ENCODE peak calls at places on chromosomes 4 and X, in nine cellular contexts. One of them, this sample, is unnamed.

GRCh38 chr4:26466871-26467270 is 23.4 kb downstream of the CCKAR start:
- DNase-seq in vagina: peak; percentile 18
- DNase-seq in tibial nerve: no peak
- DNase-seq in OCI-LY7: no peak
- DNase-seq in mammary epithelial cell: no peak
- DNase-seq in cardiac muscle cell: no peak
- DNase-seq in esophagus squamous epithelium: no peak
- DNase-seq in ovary: no peak
- DNase-seq in adrenal gland: no peak
- DNase-seq in this sample: no peak

GRCh38 chr4:113637823-113638691 is 123.5 kb downstream of the CAMK2D start:
- DNase-seq in esophagus squamous epithelium: no peak
- DNase-seq in vagina: no peak
- DNase-seq in mammary epithelial cell: no peak
- DNase-seq in OCI-LY7: peak; percentile 81
- DNase-seq in adrenal gland: no peak
- DNase-seq in tibial nerve: no peak
- DNase-seq in ovary: no peak
- DNase-seq in cardiac muscle cell: no peak
- DNase-seq in this sample: no peak

GRCh38 chr4:38085394-38086150 is 125.4 kb downstream of the PTTG2 start:
- DNase-seq in tibial nerve: no peak
- DNase-seq in esophagus squamous epithelium: no peak
- DNase-seq in vagina: no peak
- DNase-seq in cardiac muscle cell: no peak
- DNase-seq in ovary: no peak
- DNase-seq in mammary epithelial cell: no peak
- DNase-seq in OCI-LY7: no peak
- DNase-seq in adrenal gland: no peak
- DNase-seq in this sample: no peak

GRCh38 chrX:110267874-110268273 is 50.0 kb downstream of the AMMECR1 start:
- DNase-seq in tibial nerve: no peak
- DNase-seq in ovary: no peak
- DNase-seq in mammary epithelial cell: no peak
- DNase-seq in esophagus squamous epithelium: no peak
- DNase-seq in adrenal gland: no peak
- DNase-seq in cardiac muscle cell: no peak
- DNase-seq in vagina: no peak
- DNase-seq in OCI-LY7: no peak
- DNase-seq in this sample: peak; percentile 42

GRCh38 chr4:83947811-83948210 is 411.9 kb downstream of the GPAT3 start:
- DNase-seq in OCI-LY7: no peak
- DNase-seq in ovary: no peak
- DNase-seq in tibial nerve: no peak
- DNase-seq in mammary epithelial cell: no peak
- DNase-seq in adrenal gland: no peak
- DNase-seq in cardiac muscle cell: no peak
- DNase-seq in esophagus squamous epithelium: no peak
- DNase-seq in vagina: no peak
- DNase-seq in this sample: no peak

GRCh38 chr4:18194278-18194677 is 172.7 kb upstream of the LCORL start:
- DNase-seq in ovary: no peak
- DNase-seq in adrenal gland: no peak
- DNase-seq in esophagus squamous epithelium: no peak
- DNase-seq in vagina: no peak
- DNase-seq in cardiac muscle cell: no peak
- DNase-seq in tibial nerve: no peak
- DNase-seq in mammary epithelial cell: no peak
- DNase-seq in OCI-LY7: no peak
- DNase-seq in this sample: no peak

GRCh38 chr4:81690871-81691270 is 219.2 kb upstream of the RASGEF1B start:
- DNase-seq in cardiac muscle cell: no peak
- DNase-seq in mammary epithelial cell: no peak
- DNase-seq in OCI-LY7: peak; percentile 62
- DNase-seq in ovary: no peak
- DNase-seq in adrenal gland: no peak
- DNase-seq in tibial nerve: no peak
- DNase-seq in vagina: no peak
- DNase-seq in esophagus squamous epithelium: no peak
- DNase-seq in this sample: no peak

GRCh38 chr4:153517159-153517558 is 51.0 kb downstream of the TMEM131L start:
- DNase-seq in tibial nerve: no peak
- DNase-seq in esophagus squamous epithelium: no peak
- DNase-seq in mammary epithelial cell: peak; percentile 49
- DNase-seq in vagina: no peak
- DNase-seq in adrenal gland: no peak
- DNase-seq in cardiac muscle cell: no peak
- DNase-seq in OCI-LY7: no peak
- DNase-seq in ovary: no peak
- DNase-seq in this sample: no peak

GRCh38 chrX:123173833-123174232 is 10.2 kb upstream of the GRIA3 start:
- DNase-seq in OCI-LY7: peak; percentile 10
- DNase-seq in vagina: no peak
- DNase-seq in adrenal gland: no peak
- DNase-seq in ovary: no peak
- DNase-seq in cardiac muscle cell: no peak
- DNase-seq in esophagus squamous epithelium: no peak
- DNase-seq in tibial nerve: no peak
- DNase-seq in mammary epithelial cell: no peak
- DNase-seq in this sample: no peak

GRCh38 chr4:13312264-13312663 is 171.9 kb downstream of the RAB28 start:
- DNase-seq in cardiac muscle cell: no peak
- DNase-seq in adrenal gland: no peak
- DNase-seq in vagina: no peak
- DNase-seq in esophagus squamous epithelium: no peak
- DNase-seq in ovary: no peak
- DNase-seq in mammary epithelial cell: no peak
- DNase-seq in OCI-LY7: no peak
- DNase-seq in tibial nerve: no peak
- DNase-seq in this sample: no peak

GRCh38 chr4:52290468-52290867 is 239.4 kb downstream of the SPATA18 start:
- DNase-seq in vagina: no peak
- DNase-seq in esophagus squamous epithelium: no peak
- DNase-seq in mammary epithelial cell: no peak
- DNase-seq in OCI-LY7: no peak
- DNase-seq in tibial nerve: no peak
- DNase-seq in cardiac muscle cell: no peak
- DNase-seq in adrenal gland: no peak
- DNase-seq in ovary: no peak
- DNase-seq in this sample: no peak

GRCh38 chr4:149029056-149029651 is 586.9 kb upstream of the NR3C2 start:
- DNase-seq in cardiac muscle cell: no peak
- DNase-seq in vagina: no peak
- DNase-seq in adrenal gland: no peak
- DNase-seq in esophagus squamous epithelium: no peak
- DNase-seq in mammary epithelial cell: no peak
- DNase-seq in ovary: no peak
- DNase-seq in tibial nerve: no peak
- DNase-seq in OCI-LY7: peak; percentile 19
- DNase-seq in this sample: peak; percentile 70

GRCh38 chr4:145935253-145936141 is 3.1 kb downstream of the ZNF827 start:
- DNase-seq in OCI-LY7: peak; percentile 79
- DNase-seq in adrenal gland: peak; percentile 78
- DNase-seq in esophagus squamous epithelium: no peak
- DNase-seq in ovary: peak; percentile 84
- DNase-seq in tibial nerve: no peak
- DNase-seq in vagina: no peak
- DNase-seq in cardiac muscle cell: peak; percentile 75
- DNase-seq in mammary epithelial cell: no peak
- DNase-seq in this sample: peak; percentile 47

GRCh38 chr4:139234258-139234657 is 45.8 kb downstream of the MGARP start:
- DNase-seq in OCI-LY7: no peak
- DNase-seq in cardiac muscle cell: no peak
- DNase-seq in mammary epithelial cell: no peak
- DNase-seq in vagina: no peak
- DNase-seq in tibial nerve: no peak
- DNase-seq in esophagus squamous epithelium: no peak
- DNase-seq in ovary: no peak
- DNase-seq in adrenal gland: no peak
- DNase-seq in this sample: no peak

GRCh38 chr4:143538979-143539669 is 25.6 kb downstream of the SMARCA5 start:
- DNase-seq in OCI-LY7: no peak
- DNase-seq in esophagus squamous epithelium: no peak
- DNase-seq in mammary epithelial cell: no peak
- DNase-seq in vagina: no peak
- DNase-seq in cardiac muscle cell: no peak
- DNase-seq in adrenal gland: no peak
- DNase-seq in tibial nerve: no peak
- DNase-seq in ovary: no peak
- DNase-seq in this sample: no peak

DNA sequence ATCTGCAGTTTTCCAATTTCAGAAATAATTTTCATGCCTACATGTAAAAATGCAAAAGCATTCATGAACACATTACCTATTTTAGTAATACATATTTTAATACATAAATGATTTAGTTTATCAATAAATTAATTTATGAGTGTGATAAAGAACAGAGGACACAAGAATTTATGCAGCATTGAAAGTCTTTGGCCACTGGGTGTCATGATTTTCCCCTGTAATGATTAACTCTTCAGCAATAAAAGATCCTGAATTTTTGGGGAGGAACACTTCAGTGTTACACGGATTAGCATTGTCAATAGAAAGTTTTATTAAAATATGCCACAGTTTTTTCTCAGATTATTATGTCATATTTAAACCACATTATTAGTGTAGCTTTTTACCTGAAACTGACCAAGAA is 8.6 kb upstream of the VCX2 start:
- DNase-seq in esophagus squamous epithelium: no peak
- DNase-seq in ovary: no peak
- DNase-seq in mammary epithelial cell: no peak
- DNase-seq in OCI-LY7: no peak
- DNase-seq in tibial nerve: no peak
- DNase-seq in adrenal gland: no peak
- DNase-seq in vagina: no peak
- DNase-seq in cardiac muscle cell: no peak
- DNase-seq in this sample: no peak
- TF ChIP-seq CTCF in esophagus squamous epithelium: peak; percentile 44
- TF ChIP-seq CTCF in ovary: no peak
- TF ChIP-seq CTCF in mammary epithelial cell: no peak
- TF ChIP-seq CTCF in OCI-LY7: no peak
- TF ChIP-seq CTCF in tibial nerve: no peak
- TF ChIP-seq CTCF in adrenal gland: peak; percentile 28
- TF ChIP-seq CTCF in vagina: no peak
- TF ChIP-seq CTCF in cardiac muscle cell: peak; percentile 12
- TF ChIP-seq CTCF in this sample: no peak

GRCh38 chrX:45760187-45760742 is 559.6 kb upstream of the DIPK2B start:
- DNase-seq in OCI-LY7: no peak
- DNase-seq in cardiac muscle cell: no peak
- DNase-seq in mammary epithelial cell: no peak
- DNase-seq in vagina: no peak
- DNase-seq in ovary: no peak
- DNase-seq in adrenal gland: no peak
- DNase-seq in esophagus squamous epithelium: no peak
- DNase-seq in tibial nerve: no peak
- DNase-seq in this sample: no peak
- H3K36me3 ChIP-seq in OCI-LY7: no peaks in the 10 kb centered on the region
- H3K36me3 ChIP-seq in cardiac muscle cell: no peaks in the 10 kb centered on the region
- H3K36me3 ChIP-seq in mammary epithelial cell: peaks cover 31% of the 10 kb centered on the region
- H3K36me3 ChIP-seq in vagina: no peaks in the 10 kb centered on the region
- H3K36me3 ChIP-seq in ovary: no peaks in the 10 kb centered on the region
- H3K36me3 ChIP-seq in adrenal gland: no peaks in the 10 kb centered on the region
- H3K36me3 ChIP-seq in esophagus squamous epithelium: no peaks in the 10 kb centered on the region
- H3K36me3 ChIP-seq in tibial nerve: no peaks in the 10 kb centered on the region
- H3K36me3 ChIP-seq in this sample: peaks cover 5% of the 10 kb centered on the region

GRCh38 chrX:39164212-39164611 is 363.0 kb downstream of the MID1IP1 start:
- DNase-seq in adrenal gland: no peak
- DNase-seq in cardiac muscle cell: no peak
- DNase-seq in tibial nerve: no peak
- DNase-seq in esophagus squamous epithelium: no peak
- DNase-seq in ovary: no peak
- DNase-seq in vagina: peak; percentile 62
- DNase-seq in OCI-LY7: no peak
- DNase-seq in mammary epithelial cell: no peak
- DNase-seq in this sample: no peak

GRCh38 chrX:39163585-39163984 is 362.3 kb downstream of the MID1IP1 start:
- DNase-seq in esophagus squamous epithelium: no peak
- DNase-seq in OCI-LY7: no peak
- DNase-seq in tibial nerve: no peak
- DNase-seq in ovary: no peak
- DNase-seq in mammary epithelial cell: no peak
- DNase-seq in adrenal gland: no peak
- DNase-seq in cardiac muscle cell: no peak
- DNase-seq in vagina: peak; percentile 37
- DNase-seq in this sample: no peak

GRCh38 chrX:39161856-39162255 is 360.6 kb downstream of the MID1IP1 start:
- DNase-seq in adrenal gland: no peak
- DNase-seq in cardiac muscle cell: no peak
- DNase-seq in esophagus squamous epithelium: no peak
- DNase-seq in tibial nerve: no peak
- DNase-seq in ovary: no peak
- DNase-seq in OCI-LY7: no peak
- DNase-seq in vagina: no peak
- DNase-seq in mammary epithelial cell: no peak
- DNase-seq in this sample: no peak

GRCh38 chrX:39165185-39165584 is 363.9 kb downstream of the MID1IP1 start:
- DNase-seq in esophagus squamous epithelium: no peak
- DNase-seq in cardiac muscle cell: no peak
- DNase-seq in ovary: no peak
- DNase-seq in vagina: no peak
- DNase-seq in adrenal gland: no peak
- DNase-seq in tibial nerve: no peak
- DNase-seq in OCI-LY7: no peak
- DNase-seq in mammary epithelial cell: no peak
- DNase-seq in this sample: no peak

DNA sequence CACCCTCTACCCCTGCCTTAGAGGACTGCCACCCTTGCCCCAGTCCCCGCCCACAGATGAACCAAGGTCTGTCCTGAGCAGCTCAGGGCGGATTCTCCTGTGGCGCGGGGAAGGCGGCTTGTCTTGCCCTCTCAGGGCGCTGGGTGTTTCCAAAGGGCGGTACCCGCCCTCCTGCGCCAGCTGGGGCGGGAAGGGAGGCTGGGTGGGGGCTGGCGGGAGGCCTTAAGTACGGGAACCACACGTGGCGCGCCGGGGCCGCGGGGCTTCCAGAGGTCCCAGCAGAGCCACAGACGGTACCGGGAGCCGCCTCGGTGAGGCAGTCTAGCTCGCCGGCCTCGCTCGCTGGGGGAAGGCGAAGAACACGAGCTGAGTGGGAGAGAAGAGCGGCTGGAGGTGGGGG is 361.1 kb downstream of the MID1IP1 start:
- DNase-seq in adrenal gland: peak; percentile 15
- DNase-seq in cardiac muscle cell: no peak
- DNase-seq in tibial nerve: no peak
- DNase-seq in mammary epithelial cell: no peak
- DNase-seq in OCI-LY7: no peak
- DNase-seq in ovary: peak; percentile 56
- DNase-seq in esophagus squamous epithelium: no peak
- DNase-seq in vagina: peak; percentile 75
- DNase-seq in this sample: no peak
- TF ChIP-seq CTCF in adrenal gland: peak; percentile 7
- TF ChIP-seq CTCF in cardiac muscle cell: no peak
- TF ChIP-seq CTCF in tibial nerve: peak; percentile 31
- TF ChIP-seq CTCF in mammary epithelial cell: no peak
- TF ChIP-seq CTCF in OCI-LY7: no peak
- TF ChIP-seq CTCF in ovary: no peak
- TF ChIP-seq CTCF in esophagus squamous epithelium: no peak
- TF ChIP-seq CTCF in vagina: no peak
- TF ChIP-seq CTCF in this sample: no peak

DNA sequence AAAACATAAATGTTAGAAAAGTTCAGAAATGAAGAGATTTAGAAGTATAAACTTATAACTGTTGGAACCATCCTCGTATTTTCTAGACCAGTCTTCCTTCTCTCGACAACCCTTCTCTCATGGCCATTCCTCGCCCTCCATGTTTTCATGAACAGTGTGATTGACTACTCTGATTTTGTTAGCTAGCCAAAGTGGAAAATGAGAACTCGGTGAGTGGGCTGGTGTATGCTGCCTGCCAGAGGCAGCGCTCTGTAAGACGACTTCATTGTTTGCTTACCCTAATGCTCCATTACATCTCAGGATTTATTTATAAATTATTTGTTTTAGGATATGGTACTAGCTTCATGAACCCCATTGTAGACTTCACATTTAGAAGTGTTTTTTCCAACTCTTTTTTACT is 153.0 kb downstream of the CBR4 start:
- DNase-seq in adrenal gland: no peak
- DNase-seq in tibial nerve: no peak
- DNase-seq in mammary epithelial cell: no peak
- DNase-seq in ovary: no peak
- DNase-seq in OCI-LY7: no peak
- DNase-seq in esophagus squamous epithelium: no peak
- DNase-seq in cardiac muscle cell: no peak
- DNase-seq in vagina: no peak
- DNase-seq in this sample: no peak
- H3K36me3 ChIP-seq in adrenal gland: no peaks in the 10 kb centered on the region
- H3K36me3 ChIP-seq in tibial nerve: no peaks in the 10 kb centered on the region
- H3K36me3 ChIP-seq in mammary epithelial cell: peaks cover 25% of the 10 kb centered on the region
- H3K36me3 ChIP-seq in ovary: no peaks in the 10 kb centered on the region
- H3K36me3 ChIP-seq in OCI-LY7: no peaks in the 10 kb centered on the region
- H3K36me3 ChIP-seq in esophagus squamous epithelium: no peaks in the 10 kb centered on the region
- H3K36me3 ChIP-seq in cardiac muscle cell: no peaks in the 10 kb centered on the region
- H3K36me3 ChIP-seq in vagina: peaks cover 4% of the 10 kb centered on the region
- H3K36me3 ChIP-seq in this sample: peaks cover 3% of the 10 kb centered on the region